ENCODE peak calls at places on chromosomes 2 and 18, in seven cellular contexts. G is right atrium auricular region, D is thoracic aorta, T is AG04450, R is upper lobe of right lung, Z is GM06990, F is suprapubic skin. M is an unnamed sample.

GRCh38 chr2:164757934-164758695 is 83.5 kb downstream of the COBLL1 start:
- DNase-seq in G (no peak), D (no peak), T (no peak), R (no peak), Z (no peak), F (no peak), M (no peak)

GRCh38 chr18:30987479-30988241 is 54.9 kb downstream of the DSC3 start:
- DNase-seq in G (no peak), D (no peak), T (no peak), R (no peak), Z (peak; percentile 15), F (no peak), M (no peak)

GRCh38 chr2:11744631-11745394 is 1.6 kb upstream of the LPIN1 start:
- DNase-seq in G (no peak), D (no peak), T (no peak), R (no peak), Z (peak; percentile 57), F (no peak), M (no peak)

GRCh38 chr2:235820571-235820970 is 326.7 kb downstream of the AGAP1 start:
- DNase-seq in G (no peak), D (no peak), T (no peak), R (no peak), Z (no peak), F (no peak), M (no peak)

GRCh38 chr2:10584242-10584753 is 105.5 kb downstream of the NOL10 start:
- DNase-seq in G (no peak), D (no peak), T (peak; percentile 26), R (no peak), Z (no peak), F (no peak), M (no peak)

GRCh38 chr2:143473206-143473605 is 344.0 kb downstream of the ARHGAP15 start:
- DNase-seq in G (no peak), D (no peak), T (no peak), R (no peak), Z (no peak), F (no peak), M (no peak)

GRCh38 chr18:63098014-63098981 is 221.3 kb downstream of the BCL2 start:
- DNase-seq in G (no peak), D (no peak), T (no peak), R (no peak), Z (peak; percentile 59), F (no peak), M (no peak)

GRCh38 chr2:122074201-122074600 is 318.8 kb downstream of the TSN start:
- DNase-seq in G (no peak), D (no peak), T (no peak), R (no peak), Z (no peak), F (no peak), M (no peak)

GRCh38 chr2:162749456-162749855 is 89.1 kb downstream of the KCNH7 start:
- DNase-seq in G (no peak), D (no peak), T (no peak), R (no peak), Z (no peak), F (no peak), M (no peak)

GRCh38 chr2:211077216-211077764 is 520.9 kb downstream of the CPS1 start:
- DNase-seq in G (no peak), D (no peak), T (no peak), R (no peak), Z (no peak), F (no peak), M (no peak)

GRCh38 chr2:199443589-199444130 is 14.1 kb downstream of the SATB2 start:
- DNase-seq in G (no peak), D (no peak), T (no peak), R (no peak), Z (no peak), F (no peak), M (no peak)

GRCh38 chr2:26139269-26140183 is 33.4 kb upstream of the GAREM2 start:
- DNase-seq in G (no peak), D (no peak), T (no peak), R (no peak), Z (no peak), F (no peak), M (no peak)

GRCh38 chr2:65345626-65346025 is 86.8 kb downstream of the SPRED2 start:
- DNase-seq in G (no peak), D (no peak), T (no peak), R (no peak), Z (no peak), F (no peak), M (no peak)

DNA sequence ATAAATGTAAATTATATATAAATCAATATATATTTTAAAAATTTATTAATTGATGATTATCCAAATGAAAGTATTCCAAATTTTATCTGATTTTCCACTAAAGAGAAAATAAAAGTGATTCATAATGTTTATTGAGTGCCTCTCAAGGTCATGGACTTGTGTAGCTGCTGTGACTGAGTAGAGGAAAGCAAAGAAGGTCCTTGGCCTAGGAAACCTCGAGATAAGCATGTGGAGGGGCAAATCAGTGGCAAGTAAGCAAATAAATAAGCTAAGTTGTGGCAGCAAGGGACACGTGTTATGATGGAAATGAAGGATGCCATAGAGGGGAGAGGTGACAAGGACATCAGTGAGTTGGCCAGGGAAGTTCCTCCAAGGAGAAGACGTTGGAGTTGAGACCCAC is 866.1 kb upstream of the ID2 start:
- DNase-seq in G (no peak), D (no peak), T (no peak), R (no peak), Z (no peak), F (no peak), M (no peak)
- TF ChIP-seq CTCF in G (no peak), D (no peak), T (no peak), R (no peak), Z (no peak), F (no peak), M (no peak)

DNA sequence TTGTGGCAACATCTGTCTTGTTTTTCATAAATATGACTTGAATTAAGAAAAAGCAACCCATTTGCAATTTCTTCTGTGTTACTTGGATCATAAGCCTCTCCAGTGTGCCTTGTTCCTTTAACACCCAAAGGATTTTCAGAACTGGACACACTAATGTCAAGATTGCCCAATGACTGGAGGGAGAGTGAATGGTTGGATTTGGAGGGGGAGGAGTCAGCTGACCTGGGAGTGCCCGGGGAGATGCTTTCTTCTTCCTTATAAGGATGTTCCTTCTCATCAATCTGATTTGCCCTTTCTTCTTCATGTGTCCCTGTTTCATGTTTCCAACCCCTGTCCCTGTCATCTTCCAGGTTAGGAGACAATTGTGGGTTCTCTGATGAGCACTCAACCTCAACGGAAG is 48.8 kb downstream of the ALPK2 start:
- DNase-seq in G (no peak), D (no peak), T (no peak), R (no peak), Z (no peak), F (no peak), M (no peak)
- H3K4me3 ChIP-seq in G (no peak overlapping the region), D (no peak overlapping the region), T (peak overlapping the region; percentile 77), R (no peak overlapping the region), Z (no peak overlapping the region), F (no peak overlapping the region), M (no peak overlapping the region)

GRCh38 chr2:56102866-56103265 is 80.9 kb upstream of the CCDC85A start:
- DNase-seq in G (no peak), D (no peak), T (no peak), R (no peak), Z (no peak), F (no peak), M (no peak)

GRCh38 chr2:56107486-56107885 is 76.3 kb upstream of the CCDC85A start:
- DNase-seq in G (no peak), D (no peak), T (no peak), R (no peak), Z (no peak), F (no peak), M (no peak)

GRCh38 chr2:56104951-56105350 is 78.8 kb upstream of the CCDC85A start:
- DNase-seq in G (no peak), D (no peak), T (no peak), R (no peak), Z (no peak), F (no peak), M (no peak)

GRCh38 chr2:56113571-56113970 is 70.2 kb upstream of the CCDC85A start:
- DNase-seq in G (no peak), D (no peak), T (no peak), R (no peak), Z (no peak), F (no peak), M (no peak)

GRCh38 chr2:56108806-56109205 is 75.0 kb upstream of the CCDC85A start:
- DNase-seq in G (no peak), D (no peak), T (no peak), R (no peak), Z (no peak), F (no peak), M (no peak)
- H3K27me3 ChIP-seq in G (no peaks in the 10 kb centered on the region), D (no peaks in the 10 kb centered on the region), T (no peaks in the 10 kb centered on the region), R (no peaks in the 10 kb centered on the region), Z (no peaks in the 10 kb centered on the region), F (no peaks in the 10 kb centered on the region), M (no peaks in the 10 kb centered on the region)

DNA sequence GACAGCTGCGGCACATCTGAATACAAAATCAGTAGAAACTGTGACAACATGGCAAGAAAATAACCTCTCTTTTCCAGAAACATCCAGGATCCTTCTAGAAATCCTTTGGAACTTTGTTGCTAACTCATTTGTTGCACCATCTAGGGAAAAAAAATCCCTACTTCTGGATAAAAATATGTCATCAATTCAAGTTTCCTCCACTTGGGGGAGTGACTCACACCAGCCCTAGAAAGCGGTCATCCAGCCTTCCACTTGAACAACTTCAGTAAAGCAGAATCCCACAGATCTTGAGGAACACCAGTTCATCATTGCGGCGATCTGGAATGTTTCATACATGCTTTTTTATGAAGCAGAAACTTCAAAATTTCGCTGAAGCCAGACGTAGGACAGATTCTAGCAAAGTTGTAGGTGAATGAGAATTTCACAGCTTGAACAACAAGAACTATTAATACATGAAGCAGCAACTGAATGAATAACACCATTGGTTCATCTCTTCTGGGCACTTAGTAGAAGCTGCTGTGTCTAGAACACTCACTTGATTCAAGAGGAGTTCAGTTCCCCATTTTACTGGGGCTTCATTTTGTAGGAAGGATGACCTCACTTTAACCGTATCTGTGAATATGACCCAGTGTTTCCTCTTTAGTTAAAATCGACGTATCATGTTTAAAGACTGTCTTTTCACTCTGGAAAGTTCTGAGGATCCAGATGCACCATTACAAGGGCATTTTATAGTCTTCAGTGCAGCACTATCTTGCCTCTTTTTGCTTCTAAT is 48.0 kb downstream of the LRRTM1 start:
- DNase-seq in G (no peak), D (no peak), T (no peak), R (no peak), Z (no peak), F (no peak), M (no peak)
- TF ChIP-seq CTCF in G (peak; percentile 44), D (no peak), T (peak; percentile 52), R (peak; percentile 28), Z (peak; percentile 3), F (no peak), M (no peak)

DNA sequence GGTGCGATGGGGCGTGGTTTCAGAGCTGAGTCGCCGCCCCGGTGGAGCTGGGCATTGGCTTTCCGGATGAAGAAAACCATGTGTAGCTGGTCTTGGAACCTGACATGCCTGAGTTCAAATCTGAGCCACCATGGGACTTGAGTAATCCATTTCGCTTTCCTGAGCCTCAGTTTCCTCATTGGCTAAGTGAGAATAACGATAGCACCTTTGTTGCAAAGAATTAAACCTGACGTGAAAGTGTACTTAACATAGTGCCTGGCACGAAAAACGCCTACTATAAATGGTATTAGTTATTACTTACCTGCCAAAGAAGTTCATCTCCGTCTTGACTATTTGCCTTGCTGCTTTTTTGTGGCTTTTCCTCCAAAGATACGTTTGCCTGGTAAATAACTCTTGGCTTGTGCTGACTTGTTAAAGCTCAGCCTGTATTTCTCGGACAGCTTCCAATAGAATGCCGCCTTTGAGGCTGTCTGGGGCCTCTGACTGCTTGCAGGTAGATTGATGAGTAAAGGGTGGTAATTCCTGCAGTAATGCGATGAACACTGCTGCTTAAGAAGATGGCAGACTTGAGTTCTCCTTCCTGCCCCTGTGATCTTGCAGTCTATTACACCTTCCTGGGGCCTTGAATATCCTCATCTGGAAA is 1.3 kb downstream of the CDCA7 start:
- DNase-seq in G (no peak), D (no peak), T (no peak), R (no peak), Z (no peak), F (no peak), M (no peak)
- H3K4me3 ChIP-seq in G (peak overlapping the region; percentile 47), D (peak overlapping the region; percentile 78), T (peak overlapping the region; percentile 84), R (peak overlapping the region; percentile 58), Z (peak overlapping the region; percentile 89), F (peak overlapping the region; percentile 56), M (peak overlapping the region; percentile 66)